ENCODE peak calls at places on chromosomes 16 and 17, in eight cellular contexts. A, H, M, I, Z, K, N and S are unnamed samples.

GRCh38 chr17:17570207-17570797 is 21.2 kb downstream of the PEMT start:
- DNase-seq in A (peak; percentile 34), H (no peak), M (peak; percentile 65), I (no peak), Z (no peak), K (peak; percentile 67), N (no peak), S (no peak)

GRCh38 chr16:56625943-56626654 is 518 bp downstream of the MT1E start:
- DNase-seq in A (no peak), H (no peak), M (no peak), I (no peak), Z (no peak), K (no peak), N (no peak), S (no peak)

GRCh38 chr16:5056347-5056746 is 9.4 kb downstream of the C16orf89 start:
- DNase-seq in A (no peak), H (no peak), M (no peak), I (no peak), Z (no peak), K (peak; percentile 53), N (no peak), S (no peak)

GRCh38 chr17:49508891-49509587 is 13.9 kb downstream of the NGFR start:
- DNase-seq in A (no peak), H (no peak), M (no peak), I (no peak), Z (no peak), K (no peak), N (no peak), S (no peak)

GRCh38 chr16:77113835-77114234 is 77.2 kb upstream of the MON1B start:
- DNase-seq in A (no peak), H (no peak), M (no peak), I (no peak), Z (no peak), K (no peak), N (no peak), S (no peak)

GRCh38 chr16:88815901-88816589 is 4.3 kb upstream of the APRT start:
- DNase-seq in A (peak; percentile 7), H (no peak), M (peak; percentile 54), I (no peak), Z (no peak), K (peak; percentile 46), N (no peak), S (no peak)

GRCh38 chr16:83159049-83159448 is 532.3 kb downstream of the CDH13 start:
- DNase-seq in A (no peak), H (no peak), M (no peak), I (no peak), Z (no peak), K (no peak), N (no peak), S (no peak)

GRCh38 chr17:83029571-83029970 is 49.8 kb upstream of the METRNL start:
- DNase-seq in A (no peak), H (no peak), M (no peak), I (no peak), Z (no peak), K (no peak), N (no peak), S (no peak)

GRCh38 chr17:68291836-68292688 is 767 bp downstream of the ARSG start:
- DNase-seq in A (peak; percentile 72), H (peak; percentile 67), M (peak; percentile 88), I (peak; percentile 68), Z (peak; percentile 79), K (peak; percentile 69), N (no peak), S (peak; percentile 78)

GRCh38 chr17:30554839-30555751 is 77.9 kb downstream of the GOSR1 start:
- DNase-seq in A (no peak), H (no peak), M (no peak), I (no peak), Z (no peak), K (peak; percentile 55), N (no peak), S (no peak)

GRCh38 chr16:76970745-76971099 is 220.3 kb upstream of the MON1B start:
- DNase-seq in A (no peak), H (no peak), M (no peak), I (no peak), Z (no peak), K (peak; percentile 20), N (no peak), S (no peak)

GRCh38 chr17:47850692-47851573 is at the start of gene SP6:
- DNase-seq in A (peak; percentile 98), H (peak; percentile 65), M (peak; percentile 86), I (peak; percentile 92), Z (no peak), K (peak; percentile 76), N (no peak), S (peak; percentile 12)

GRCh38 chr17:47230864-47231263 is 21.7 kb downstream of the MYL4 start:
- DNase-seq in A (no peak), H (no peak), M (no peak), I (no peak), Z (no peak), K (no peak), N (no peak), S (no peak)

GRCh38 chr17:7191571-7192270 is 12.6 kb upstream of the ASGR1 start:
- DNase-seq in A (no peak), H (peak; percentile 73), M (peak; percentile 81), I (no peak), Z (no peak), K (peak; percentile 51), N (no peak), S (no peak)

GRCh38 chr16:51327001-51327400 is 175.9 kb upstream of the SALL1 start:
- DNase-seq in A (no peak), H (no peak), M (no peak), I (peak; percentile 70), Z (no peak), K (no peak), N (no peak), S (no peak)

GRCh38 chr17:4329838-4330237 is 36.6 kb downstream of the UBE2G1 start:
- DNase-seq in A (no peak), H (no peak), M (peak; percentile 90), I (peak; percentile 96), Z (no peak), K (peak; percentile 88), N (no peak), S (no peak)

GRCh38 chr17:59814685-59815084 is 78.1 kb downstream of the TUBD1 start:
- DNase-seq in A (no peak), H (no peak), M (no peak), I (no peak), Z (no peak), K (no peak), N (no peak), S (no peak)

GRCh38 chr16:9077001-9077809 is 14.2 kb upstream of the HAPSTR1 start:
- DNase-seq in A (no peak), H (no peak), M (peak; percentile 53), I (peak; percentile 84), Z (no peak), K (peak; percentile 79), N (no peak), S (no peak)

GRCh38 chr16:9012848-9013507 is 49.3 kb upstream of the USP7 start:
- DNase-seq in A (no peak), H (peak; percentile 44), M (no peak), I (no peak), Z (no peak), K (no peak), N (no peak), S (no peak)

GRCh38 chr16:88655733-88656281 is 5.0 kb upstream of the CYBA start:
- DNase-seq in A (no peak), H (no peak), M (no peak), I (no peak), Z (no peak), K (no peak), N (no peak), S (no peak)

GRCh38 chr16:30875881-30876791 is 17.7 kb downstream of the BCL7C start:
- DNase-seq in A (peak; percentile 83), H (no peak), M (no peak), I (no peak), Z (no peak), K (no peak), N (no peak), S (peak; percentile 44)

GRCh38 chr16:9047689-9048301 is 43.6 kb upstream of the HAPSTR1 start:
- DNase-seq in A (peak; percentile 40), H (peak; percentile 35), M (peak; percentile 89), I (peak; percentile 95), Z (no peak), K (peak; percentile 98), N (peak; percentile 7), S (peak; percentile 36)

GRCh38 chr17:42310281-42311156 is 22.2 kb downstream of the STAT5A start:
- DNase-seq in A (no peak), H (no peak), M (no peak), I (no peak), Z (no peak), K (no peak), N (no peak), S (no peak)

GRCh38 chr16:52078716-52079655 is 468.0 kb downstream of the TOX3 start:
- DNase-seq in A (no peak), H (no peak), M (no peak), I (no peak), Z (no peak), K (no peak), N (no peak), S (no peak)

GRCh38 chr17:58679263-58680037 is 12.4 kb downstream of the TEX14 start:
- DNase-seq in A (no peak), H (no peak), M (no peak), I (peak; percentile 97), Z (no peak), K (peak; percentile 86), N (no peak), S (no peak)

GRCh38 chr17:63790057-63790456 is 16.1 kb downstream of the DDX42 start:
- DNase-seq in A (no peak), H (no peak), M (no peak), I (no peak), Z (no peak), K (no peak), N (no peak), S (no peak)

GRCh38 chr17:77400445-77400870 is 259.7 kb downstream of the SEC14L1 start:
- DNase-seq in A (no peak), H (no peak), M (no peak), I (no peak), Z (peak; percentile 63), K (no peak), N (no peak), S (no peak)

GRCh38 chr17:8122391-8122922 is 1.4 kb downstream of the HES7 start:
- DNase-seq in A (no peak), H (no peak), M (no peak), I (peak; percentile 53), Z (no peak), K (peak; percentile 69), N (no peak), S (no peak)

GRCh38 chr16:58498341-58499091 is 1.4 kb upstream of the NDRG4 start:
- DNase-seq in A (no peak), H (no peak), M (no peak), I (no peak), Z (no peak), K (no peak), N (no peak), S (no peak)